ENCODE peak calls at places on chromosomes 12 and 14, in four cellular contexts. B is stimulated activated CD8-positive, alpha-beta memory T cell treated with anti-CD3 and anti-CD28 coated beads, Interleukin-15, amount 100 ng/mL, for 24 hours; Y is stimulated activated CD4-positive, alpha-beta T cell treated with anti-CD3 and anti-CD28 coated beads, Interleukin-2, amount 100 ng/mL, for 48 hours; W is CD8-positive, alpha-beta T cell. L is an unnamed sample.
A peak's percentile ranks its signal among the peaks of the same experiment; 100 is the strongest.

GRCh38 chr12:27142102-27142721 is 59.8 kb upstream of the C12orf71 start:
- DNase-seq in B (no peak), Y (peak; percentile 44), W (peak; percentile 9), L (peak; percentile 93)

GRCh38 chr12:118714051-118714460 is 267.3 kb upstream of the SRRM4 start:
- DNase-seq in B (no peak), Y (peak; percentile 0), W (no peak), L (no peak)

GRCh38 chr14:50061664-50062437 is 54.5 kb downstream of the VCPKMT start:
- DNase-seq in B (no peak), Y (no peak), W (peak; percentile 64), L (peak; percentile 16)

GRCh38 chr12:27434673-27435565 is 11.6 kb upstream of the SMCO2 start:
- DNase-seq in B (no peak), Y (no peak), W (peak; percentile 6), L (peak; percentile 14)

GRCh38 chr14:104086661-104087461 is 1.4 kb downstream of the ASPG start:
- DNase-seq in B (no peak), Y (no peak), W (no peak), L (no peak)

GRCh38 chr12:123478762-123479161 is 20.8 kb downstream of the SNRNP35 start:
- DNase-seq in B (no peak), Y (no peak), W (no peak), L (no peak)

GRCh38 chr14:68144051-68144681 is 324.6 kb downstream of the RAD51B start:
- DNase-seq in B (no peak), Y (no peak), W (no peak), L (no peak)

GRCh38 chr12:107570721-107571120 is 114.9 kb upstream of the PWP1 start:
- DNase-seq in B (no peak), Y (no peak), W (no peak), L (peak; percentile 82)

GRCh38 chr14:26835949-26836570 is 238.2 kb upstream of the NOVA1 start:
- DNase-seq in B (no peak), Y (no peak), W (no peak), L (no peak)

GRCh38 chr12:56931474-56931978 is 2.7 kb downstream of the SDR9C7 start:
- DNase-seq in B (no peak), Y (no peak), W (no peak), L (peak; percentile 72)

GRCh38 chr12:32702470-32702869 is 23.4 kb downstream of the DNM1L start:
- DNase-seq in B (no peak), Y (no peak), W (no peak), L (no peak)

GRCh38 chr14:100841445-100842403 is 15.8 kb downstream of the MEG3 start:
- DNase-seq in B (no peak), Y (no peak), W (no peak), L (no peak)

GRCh38 chr12:113740699-113741098 is 225.4 kb downstream of the RBM19 start:
- DNase-seq in B (no peak), Y (no peak), W (no peak), L (no peak)

GRCh38 chr14:94680498-94681288 is 68.5 kb downstream of the SERPINA3 start:
- DNase-seq in B (no peak), Y (no peak), W (no peak), L (no peak)

GRCh38 chr14:105075364-105076295 is 10.4 kb upstream of the GPR132 start:
- DNase-seq in B (no peak), Y (no peak), W (no peak), L (peak; percentile 53)

GRCh38 chr12:121789800-121790748 is 3.4 kb downstream of the RHOF start:
- DNase-seq in B (no peak), Y (peak; percentile 75), W (peak; percentile 94), L (no peak)

GRCh38 chr14:95413289-95414215 is 93.8 kb upstream of the CLMN start:
- DNase-seq in B (no peak), Y (no peak), W (no peak), L (no peak)

GRCh38 chr14:105418269-105419054 is 1.2 kb upstream of the MTA1 start:
- DNase-seq in B (no peak), Y (no peak), W (no peak), L (no peak)

GRCh38 chr14:99688210-99688581 is 4.1 kb downstream of the CYP46A1 start:
- DNase-seq in B (no peak), Y (no peak), W (no peak), L (no peak)

GRCh38 chr14:104735830-104736642 is 12.0 kb downstream of the ADSS1 start:
- DNase-seq in B (no peak), Y (no peak), W (no peak), L (peak; percentile 27)

GRCh38 chr12:66915312-66915904 is 236.5 kb upstream of the GRIP1 start:
- DNase-seq in B (no peak), Y (no peak), W (no peak), L (no peak)

GRCh38 chr12:6292606-6293005 is 17.9 kb upstream of the PLEKHG6 start:
- DNase-seq in B (no peak), Y (no peak), W (no peak), L (peak; percentile 77)

GRCh38 chr12:1691123-1692007 is 495 bp downstream of the ADIPOR2 start:
- DNase-seq in B (peak; percentile 13), Y (peak; percentile 23), W (peak; percentile 11), L (no peak)

GRCh38 chr12:124680863-124681778 is 113.7 kb upstream of the NCOR2 start:
- DNase-seq in B (no peak), Y (no peak), W (no peak), L (peak; percentile 65)

GRCh38 chr12:40618621-40619020 is 73.6 kb upstream of the CNTN1 start:
- DNase-seq in B (no peak), Y (no peak), W (no peak), L (peak; percentile 2)

L was measured in fibroblast of the aortic adventitia.